ENCODE peak calls at places on chromosome 7, in nine cellular contexts. B is progenitor cell of endocrine pancreas; O is CD8-positive, alpha-beta T cell; X is epithelial cell of esophagus; H is stimulated activated CD4-positive, alpha-beta T cell treated with anti-CD3 and anti-CD28 coated beads, Interleukin-4, amount 100 ng/mL, for 24 hours; A is aorta; J is astrocyte of the spinal cord; K is HEK293T; G is NCI-H774. Z is an unnamed sample.
A peak's percentile ranks its signal among the peaks of the same experiment; 100 is the strongest.

GRCh38 chr7:18508441-18509427 is 13.2 kb downstream of the HDAC9 start:
- DNase-seq in B (no peak), O (no peak), X (peak; percentile 98), H (no peak), A (no peak), J (peak; percentile 95), K (no peak), G (no peak), Z (peak; percentile 53)

GRCh38 chr7:7567898-7568531 is 1.3 kb downstream of the MIOS start:
- DNase-seq in B (no peak), O (no peak), X (peak; percentile 57), H (no peak), A (no peak), J (no peak), K (no peak), G (no peak), Z (no peak)

GRCh38 chr7:5824297-5824610 is 42.8 kb upstream of the RNF216 start:
- DNase-seq in B (no peak), O (peak; percentile 43), X (no peak), H (peak; percentile 61), A (no peak), J (no peak), K (no peak), G (no peak), Z (no peak)

GRCh38 chr7:27947581-27948278 is 207.8 kb downstream of the TAX1BP1 start:
- DNase-seq in B (no peak), O (no peak), X (no peak), H (no peak), A (no peak), J (peak; percentile 17), K (no peak), G (no peak), Z (no peak)

GRCh38 chr7:50492770-50493519 is 42.8 kb upstream of the FIGNL1 start:
- DNase-seq in B (no peak), O (no peak), X (no peak), H (no peak), A (no peak), J (no peak), K (no peak), G (no peak), Z (no peak)

GRCh38 chr7:7897509-7897908 is 71.1 kb upstream of the GLCCI1 start:
- DNase-seq in B (no peak), O (no peak), X (no peak), H (no peak), A (no peak), J (no peak), K (no peak), G (no peak), Z (no peak)

GRCh38 chr7:1049006-1049741 is 4.8 kb downstream of the GPR146 start:
- DNase-seq in B (no peak), O (no peak), X (no peak), H (no peak), A (no peak), J (no peak), K (no peak), G (no peak), Z (no peak)

GRCh38 chr7:85055906-85056305 is 130.9 kb downstream of the SEMA3D start:
- DNase-seq in B (no peak), O (no peak), X (peak; percentile 87), H (no peak), A (no peak), J (no peak), K (no peak), G (no peak), Z (no peak)

GRCh38 chr7:142303650-142304049 is 45.8 kb upstream of the PRSS58 start:
- DNase-seq in B (no peak), O (no peak), X (peak; percentile 22), H (peak; percentile 22), A (no peak), J (no peak), K (peak; percentile 38), G (no peak), Z (no peak)

GRCh38 chr7:108347616-108348015 is 108.6 kb downstream of the NRCAM start:
- DNase-seq in B (peak; percentile 37), O (no peak), X (peak; percentile 59), H (no peak), A (no peak), J (peak; percentile 56), K (peak; percentile 13), G (no peak), Z (peak; percentile 21)

GRCh38 chr7:147992698-147993097 is 597.9 kb upstream of the C7orf33 start:
- DNase-seq in B (no peak), O (no peak), X (no peak), H (no peak), A (no peak), J (no peak), K (no peak), G (no peak), Z (no peak)

GRCh38 chr7:23235688-23236280 is 10.8 kb upstream of the GPNMB start:
- DNase-seq in B (no peak), O (no peak), X (peak; percentile 100), H (no peak), A (no peak), J (peak; percentile 46), K (no peak), G (no peak), Z (no peak)

GRCh38 chr7:148379693-148380092 is 210.9 kb upstream of the C7orf33 start:
- DNase-seq in B (no peak), O (no peak), X (no peak), H (no peak), A (no peak), J (no peak), K (no peak), G (no peak), Z (no peak)

GRCh38 chr7:50406935-50407334 is 43.2 kb downstream of the FIGNL1 start:
- DNase-seq in B (no peak), O (no peak), X (no peak), H (no peak), A (no peak), J (no peak), K (no peak), G (no peak), Z (no peak)